ENCODE peak calls at places on chromosomes 6 and 20, in four cellular contexts. One of them, this sample, is unnamed.

GRCh38 chr6:163490826-163491577 is 76.5 kb downstream of the QKI start:
- DNase-seq in choroid plexus epithelial cell: peak; percentile 50
- DNase-seq in fibroblast of lung: peak; percentile 82
- DNase-seq in dorsolateral prefrontal cortex: no peak
- DNase-seq in this sample: peak; percentile 28

GRCh38 chr6:133062077-133062476 is 179.1 kb upstream of the EYA4 start:
- DNase-seq in choroid plexus epithelial cell: peak; percentile 76
- DNase-seq in dorsolateral prefrontal cortex: no peak
- DNase-seq in fibroblast of lung: peak; percentile 91
- DNase-seq in this sample: peak; percentile 99

GRCh38 chr6:1461207-1461606 is 71.8 kb downstream of the FOXF2 start:
- DNase-seq in fibroblast of lung: peak; percentile 95
- DNase-seq in choroid plexus epithelial cell: peak; percentile 93
- DNase-seq in dorsolateral prefrontal cortex: no peak
- DNase-seq in this sample: peak; percentile 68

GRCh38 chr6:164130585-164130984 is 716.1 kb downstream of the QKI start:
- DNase-seq in choroid plexus epithelial cell: no peak
- DNase-seq in dorsolateral prefrontal cortex: no peak
- DNase-seq in fibroblast of lung: no peak
- DNase-seq in this sample: no peak

GRCh38 chr6:91045152-91045551 is 458.3 kb upstream of the MAP3K7 start:
- DNase-seq in fibroblast of lung: peak; percentile 16
- DNase-seq in choroid plexus epithelial cell: peak; percentile 18
- DNase-seq in dorsolateral prefrontal cortex: no peak
- DNase-seq in this sample: no peak

GRCh38 chr6:90230547-90231240 is 65.9 kb downstream of the BACH2 start:
- DNase-seq in choroid plexus epithelial cell: no peak
- DNase-seq in dorsolateral prefrontal cortex: no peak
- DNase-seq in fibroblast of lung: peak; percentile 81
- DNase-seq in this sample: peak; percentile 7

GRCh38 chr20:36784116-36784515 is 10.6 kb upstream of the DSN1 start:
- DNase-seq in choroid plexus epithelial cell: no peak
- DNase-seq in fibroblast of lung: no peak
- DNase-seq in dorsolateral prefrontal cortex: no peak
- DNase-seq in this sample: no peak

GRCh38 chr6:147852772-147853171 is 344.3 kb downstream of the SAMD5 start:
- DNase-seq in dorsolateral prefrontal cortex: no peak
- DNase-seq in fibroblast of lung: peak; percentile 9
- DNase-seq in choroid plexus epithelial cell: no peak
- DNase-seq in this sample: peak; percentile 15

GRCh38 chr6:155943635-155944034 is 488.0 kb upstream of the NOX3 start:
- DNase-seq in fibroblast of lung: peak; percentile 11
- DNase-seq in dorsolateral prefrontal cortex: no peak
- DNase-seq in choroid plexus epithelial cell: no peak
- DNase-seq in this sample: no peak

GRCh38 chr20:58875541-58876134 is 23.1 kb downstream of the GNAS start:
- DNase-seq in fibroblast of lung: peak; percentile 76
- DNase-seq in dorsolateral prefrontal cortex: no peak
- DNase-seq in choroid plexus epithelial cell: no peak
- DNase-seq in this sample: no peak

GRCh38 chr6:165636415-165637048 is 26.5 kb downstream of the PDE10A start:
- DNase-seq in fibroblast of lung: peak; percentile 30
- DNase-seq in dorsolateral prefrontal cortex: no peak
- DNase-seq in choroid plexus epithelial cell: peak; percentile 92
- DNase-seq in this sample: no peak

GRCh38 chr6:158016571-158017383 is 35.1 kb downstream of the SYNJ2 start:
- DNase-seq in choroid plexus epithelial cell: peak; percentile 84
- DNase-seq in dorsolateral prefrontal cortex: peak; percentile 50
- DNase-seq in fibroblast of lung: peak; percentile 59
- DNase-seq in this sample: no peak

GRCh38 chr6:45376310-45377040 is 1.3 kb downstream of the SUPT3H start:
- DNase-seq in fibroblast of lung: peak; percentile 67
- DNase-seq in choroid plexus epithelial cell: peak; percentile 56
- DNase-seq in dorsolateral prefrontal cortex: no peak
- DNase-seq in this sample: peak; percentile 39

GRCh38 chr20:19543114-19543513 is 214.9 kb upstream of the RIN2 start:
- DNase-seq in fibroblast of lung: no peak
- DNase-seq in dorsolateral prefrontal cortex: no peak
- DNase-seq in choroid plexus epithelial cell: no peak
- DNase-seq in this sample: no peak

GRCh38 chr6:26130581-26131247 is 43.5 kb downstream of the HFE start:
- DNase-seq in choroid plexus epithelial cell: no peak
- DNase-seq in fibroblast of lung: no peak
- DNase-seq in dorsolateral prefrontal cortex: no peak
- DNase-seq in this sample: no peak

GRCh38 chr20:34874094-34874654 is 1.5 kb upstream of the GGT7 start:
- DNase-seq in choroid plexus epithelial cell: peak; percentile 94
- DNase-seq in dorsolateral prefrontal cortex: peak; percentile 58
- DNase-seq in fibroblast of lung: peak; percentile 75
- DNase-seq in this sample: peak; percentile 89

GRCh38 chr20:4726710-4727391 is 5.1 kb downstream of the PRND start:
- DNase-seq in choroid plexus epithelial cell: peak; percentile 56
- DNase-seq in fibroblast of lung: peak; percentile 72
- DNase-seq in dorsolateral prefrontal cortex: no peak
- DNase-seq in this sample: peak; percentile 87

GRCh38 chr6:4220619-4221018 is 85.2 kb upstream of the ECI2 start:
- DNase-seq in choroid plexus epithelial cell: peak; percentile 38
- DNase-seq in dorsolateral prefrontal cortex: no peak
- DNase-seq in fibroblast of lung: no peak
- DNase-seq in this sample: peak; percentile 46

GRCh38 chr6:52341861-52342260 is 20.1 kb upstream of the PAQR8 start:
- DNase-seq in choroid plexus epithelial cell: no peak
- DNase-seq in fibroblast of lung: no peak
- DNase-seq in dorsolateral prefrontal cortex: no peak
- DNase-seq in this sample: no peak

GRCh38 chr20:28562510-28562898 is 2695.0 kb upstream of the DEFB115 start:
- DNase-seq in dorsolateral prefrontal cortex: no peak
- DNase-seq in choroid plexus epithelial cell: peak; percentile 80
- DNase-seq in fibroblast of lung: peak; percentile 83
- DNase-seq in this sample: peak; percentile 71

GRCh38 chr20:19780261-19780660 is 22.2 kb downstream of the RIN2 start:
- DNase-seq in dorsolateral prefrontal cortex: no peak
- DNase-seq in fibroblast of lung: no peak
- DNase-seq in choroid plexus epithelial cell: no peak
- DNase-seq in this sample: no peak

GRCh38 chr20:4730782-4731181 is 9.1 kb downstream of the PRND start:
- DNase-seq in choroid plexus epithelial cell: peak; percentile 37
- DNase-seq in fibroblast of lung: no peak
- DNase-seq in dorsolateral prefrontal cortex: no peak
- DNase-seq in this sample: peak; percentile 6

DNA sequence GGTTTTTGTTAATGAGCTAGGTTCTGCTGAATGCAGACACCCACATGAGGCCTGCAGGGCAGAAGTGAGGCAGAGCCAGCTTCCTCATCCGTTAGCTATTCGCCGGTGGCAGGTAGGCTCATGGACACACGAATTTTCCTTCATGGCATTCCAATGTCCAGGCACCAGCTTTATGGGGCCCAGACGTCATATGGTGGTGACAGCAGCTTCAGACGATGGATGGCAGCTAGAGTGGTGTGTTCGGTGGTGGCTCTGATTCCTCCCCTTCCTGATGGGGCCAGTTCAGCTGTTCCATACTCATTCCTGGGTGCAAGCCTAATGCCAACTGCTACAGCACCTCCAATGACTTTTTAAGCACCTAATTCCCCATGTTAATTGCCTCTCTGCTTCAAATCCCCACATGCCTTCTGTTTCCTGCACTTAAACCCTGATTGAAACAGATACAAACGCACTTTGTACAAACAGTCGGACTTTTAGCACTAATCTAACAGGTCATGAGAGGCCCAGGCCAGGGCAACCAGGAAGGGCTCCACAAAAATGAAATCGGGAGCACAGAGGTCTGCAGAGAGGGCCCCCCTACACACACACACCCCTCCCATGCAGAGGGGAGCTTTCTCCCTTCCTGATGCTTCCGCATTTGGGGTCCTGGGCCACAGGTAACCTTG is 35.7 kb upstream of the MLN start:
- DNase-seq in choroid plexus epithelial cell: no peak
- DNase-seq in dorsolateral prefrontal cortex: no peak
- DNase-seq in fibroblast of lung: no peak
- DNase-seq in this sample: no peak
- H3K4me3 ChIP-seq in choroid plexus epithelial cell: no peak overlapping the region
- H3K4me3 ChIP-seq in dorsolateral prefrontal cortex: no peak overlapping the region
- H3K4me3 ChIP-seq in fibroblast of lung: no peak overlapping the region
- H3K4me3 ChIP-seq in this sample: no peak overlapping the region

DNA sequence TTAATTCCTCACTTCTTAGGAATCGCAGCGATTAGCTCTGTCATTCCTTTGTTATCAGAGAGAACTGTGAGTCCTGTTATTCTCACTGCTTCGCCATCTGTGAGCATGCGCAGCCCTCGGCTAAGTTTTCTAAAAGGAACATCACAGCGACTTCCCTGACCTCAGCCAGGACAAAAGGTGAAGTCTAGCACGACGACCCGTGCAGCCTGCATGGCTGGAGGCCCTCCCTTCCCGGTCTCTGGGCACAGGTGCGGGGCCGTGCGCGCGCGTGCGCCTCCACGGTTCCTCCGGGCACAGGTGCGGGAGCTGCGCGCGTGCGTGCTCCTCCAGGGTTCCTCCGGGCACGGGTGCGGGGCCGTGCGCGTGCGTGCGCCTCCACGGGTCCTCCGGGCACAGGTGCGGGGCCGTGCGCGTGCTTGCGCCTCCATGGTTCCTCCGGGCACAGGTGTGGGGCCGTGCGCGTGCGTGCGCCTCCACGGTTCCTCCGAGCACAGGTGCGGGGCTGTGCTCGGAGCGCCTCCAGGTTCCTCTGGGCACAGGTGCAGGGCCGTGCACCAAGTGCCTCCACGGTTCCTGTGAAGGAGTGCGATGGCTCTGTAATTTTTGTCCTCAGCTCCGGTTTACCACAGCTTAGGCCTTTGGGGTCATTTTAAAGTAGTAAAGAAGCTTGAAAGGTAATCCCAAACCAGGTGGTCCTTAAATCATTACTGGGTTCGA is 212.3 kb downstream of the ERMARD start:
- DNase-seq in choroid plexus epithelial cell: no peak
- DNase-seq in dorsolateral prefrontal cortex: peak; percentile 2
- DNase-seq in fibroblast of lung: no peak
- DNase-seq in this sample: no peak
- TF ChIP-seq CTCF in choroid plexus epithelial cell: no peak
- TF ChIP-seq CTCF in dorsolateral prefrontal cortex: no peak
- TF ChIP-seq CTCF in fibroblast of lung: no peak
- TF ChIP-seq CTCF in this sample: no peak

GRCh38 chr6:134517863-134518262 is 200.0 kb upstream of the SGK1 start:
- DNase-seq in choroid plexus epithelial cell: no peak
- DNase-seq in fibroblast of lung: no peak
- DNase-seq in dorsolateral prefrontal cortex: no peak
- DNase-seq in this sample: no peak
- H3K4me3 ChIP-seq in choroid plexus epithelial cell: no peak overlapping the region
- H3K4me3 ChIP-seq in fibroblast of lung: no peak overlapping the region
- H3K4me3 ChIP-seq in dorsolateral prefrontal cortex: no peak overlapping the region
- H3K4me3 ChIP-seq in this sample: no peak overlapping the region

GRCh38 chr6:113475392-113475791 is 381.8 kb upstream of the MARCKS start:
- DNase-seq in fibroblast of lung: no peak
- DNase-seq in choroid plexus epithelial cell: no peak
- DNase-seq in dorsolateral prefrontal cortex: no peak
- DNase-seq in this sample: no peak
- TF ChIP-seq CTCF in fibroblast of lung: no peak
- TF ChIP-seq CTCF in choroid plexus epithelial cell: no peak
- TF ChIP-seq CTCF in dorsolateral prefrontal cortex: no peak
- TF ChIP-seq CTCF in this sample: no peak

GRCh38 chr6:16134430-16134829 is 5.5 kb downstream of the MYLIP start:
- DNase-seq in dorsolateral prefrontal cortex: no peak
- DNase-seq in choroid plexus epithelial cell: no peak
- DNase-seq in fibroblast of lung: no peak
- DNase-seq in this sample: no peak

GRCh38 chr6:16136086-16136485 is 7.2 kb downstream of the MYLIP start:
- DNase-seq in fibroblast of lung: no peak
- DNase-seq in dorsolateral prefrontal cortex: no peak
- DNase-seq in choroid plexus epithelial cell: no peak
- DNase-seq in this sample: no peak

GRCh38 chr6:16132909-16133308 is 4.0 kb downstream of the MYLIP start:
- DNase-seq in choroid plexus epithelial cell: no peak
- DNase-seq in dorsolateral prefrontal cortex: no peak
- DNase-seq in fibroblast of lung: no peak
- DNase-seq in this sample: no peak

GRCh38 chr6:16136536-16137450 is 7.9 kb downstream of the MYLIP start:
- DNase-seq in fibroblast of lung: peak; percentile 93
- DNase-seq in choroid plexus epithelial cell: peak; percentile 90
- DNase-seq in dorsolateral prefrontal cortex: no peak
- DNase-seq in this sample: peak; percentile 91

DNA sequence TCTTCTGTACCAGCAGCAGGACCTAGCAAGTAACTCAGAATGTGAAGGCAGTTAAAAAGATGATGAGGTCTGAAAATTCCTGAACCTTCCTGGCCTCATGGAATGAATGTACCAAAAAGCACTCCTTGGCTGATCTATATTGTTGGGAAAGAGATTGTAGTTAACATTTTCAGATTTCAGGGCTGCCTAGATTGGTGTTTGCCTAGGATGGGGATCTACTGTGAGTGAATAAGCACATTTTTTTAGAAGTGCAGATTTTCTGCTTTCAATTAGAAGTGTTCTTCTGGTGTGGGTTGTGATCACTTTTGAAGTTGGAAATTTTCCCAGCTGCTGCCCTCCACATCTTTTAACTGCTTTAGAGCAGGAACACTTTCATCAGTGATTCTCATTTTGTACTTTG is 6.2 kb downstream of the MYLIP start:
- DNase-seq in dorsolateral prefrontal cortex: no peak
- DNase-seq in fibroblast of lung: peak; percentile 10
- DNase-seq in choroid plexus epithelial cell: peak; percentile 17
- DNase-seq in this sample: peak; percentile 42
- H3K4me3 ChIP-seq in dorsolateral prefrontal cortex: no peak overlapping the region
- H3K4me3 ChIP-seq in fibroblast of lung: no peak overlapping the region
- H3K4me3 ChIP-seq in choroid plexus epithelial cell: no peak overlapping the region
- H3K4me3 ChIP-seq in this sample: no peak overlapping the region

This sample was measured in fibroblast of mammary gland.